ENCODE peak calls at places on chromosomes 1 and 21, in five cellular contexts. C is neural progenitor cell, Y is endothelial cell of umbilical vein, X is PC-9, D is PC-3. S is an unnamed sample. For H3K4me1, the result is how much of the 10 kb centered on the place peaks cover.

GRCh38 chr1:36118396-36118795 is 6.6 kb downstream of the COL8A2 start:
- DNase-seq in X (no peak), C (no peak), D (no peak), Y (no peak), S (no peak)

GRCh38 chr1:41618066-41618825 is 133.8 kb upstream of the EDN2 start:
- DNase-seq in X (no peak), C (no peak), Y (peak), D (no peak), S (no peak)

GRCh38 chr1:200558866-200559459 is 61.6 kb downstream of the KIF14 start:
- DNase-seq in X (peak), C (peak), Y (peak), D (peak), S (peak)

GRCh38 chr1:39158330-39159086 is 46.0 kb upstream of the MACF1 start:
- DNase-seq in Y (no peak), D (peak), X (peak), C (peak), S (no peak)

GRCh38 chr21:37767984-37768383 is 148.3 kb downstream of the KCNJ6 start:
- DNase-seq in D (peak), X (no peak), C (no peak), Y (no peak), S (no peak)

GRCh38 chr1:31771891-31772668 is 7.9 kb upstream of the ADGRB2 start:
- DNase-seq in Y (no peak), C (peak), X (no peak), D (peak), S (peak)

GRCh38 chr1:193216920-193217319 is 30.5 kb upstream of the B3GALT2 start:
- DNase-seq in D (no peak), C (peak), X (no peak), Y (no peak), S (no peak)

GRCh38 chr1:167683641-167684502 is 37.9 kb upstream of the MPZL1 start:
- DNase-seq in X (no peak), D (peak), C (peak), Y (no peak), S (no peak)

GRCh38 chr1:77796695-77797405 is 17.4 kb downstream of the MIGA1 start:
- DNase-seq in C (peak), D (no peak), Y (peak), X (no peak), S (no peak)

GRCh38 chr1:73611681-73612080 is 586.3 kb downstream of the LRRIQ3 start:
- DNase-seq in D (no peak), X (no peak), Y (no peak), C (no peak), S (no peak)

GRCh38 chr1:9263984-9264929 is 28.4 kb upstream of the SPSB1 start:
- DNase-seq in Y (no peak), C (no peak), X (no peak), D (no peak), S (no peak)

GRCh38 chr1:35836734-35837133 is 28.9 kb downstream of the AGO4 start:
- DNase-seq in Y (no peak), X (no peak), D (no peak), C (no peak), S (no peak)

GRCh38 chr1:109901106-109901505 is 9.5 kb upstream of the CSF1 start:
- DNase-seq in C (no peak), X (no peak), D (no peak), Y (no peak), S (no peak)

GRCh38 chr1:115575661-115576060 is 66.1 kb upstream of the VANGL1 start:
- DNase-seq in D (no peak), C (no peak), X (no peak), Y (no peak), S (no peak)

GRCh38 chr1:33300673-33301072 is 20.2 kb downstream of the A3GALT2 start:
- DNase-seq in Y (no peak), D (no peak), X (no peak), C (no peak), S (no peak)

GRCh38 chr1:19356266-19356665 is 44.1 kb downstream of the SLC66A1 start:
- DNase-seq in D (no peak), X (no peak), Y (no peak), C (no peak), S (no peak)

GRCh38 chr1:212485895-212486590 is 53.3 kb downstream of the NENF start:
- DNase-seq in C (no peak), D (peak), X (peak), Y (peak), S (no peak)

GRCh38 chr1:24886241-24886640 is 43.8 kb downstream of the RUNX3 start:
- DNase-seq in D (no peak), X (no peak), Y (no peak), C (no peak), S (no peak)

GRCh38 chr1:36455386-36455785 is 5.1 kb upstream of the OSCP1 start:
- DNase-seq in C (no peak), D (no peak), Y (no peak), X (no peak), S (no peak)

GRCh38 chr1:109148838-109149555 is 35.1 kb downstream of the ELAPOR1 start:
- DNase-seq in X (no peak), C (peak), D (no peak), Y (no peak), S (no peak)

GRCh38 chr1:176567190-176567794 is 104.3 kb downstream of the PAPPA2 start:
- DNase-seq in D (peak), C (no peak), X (no peak), Y (no peak), S (peak)

GRCh38 chr1:156195853-156196252 is 1.9 kb downstream of the SLC25A44 start:
- DNase-seq in Y (no peak), D (no peak), X (no peak), C (no peak), S (no peak)

GRCh38 chr1:218585565-218586184 is 240.5 kb downstream of the TGFB2 start:
- DNase-seq in D (peak), X (peak), Y (peak), C (peak), S (no peak)

GRCh38 chr1:91070274-91070673 is 48.4 kb upstream of the ZNF644 start:
- DNase-seq in C (no peak), D (no peak), X (no peak), Y (no peak), S (no peak)

GRCh38 chr1:42038261-42038660 is 114.9 kb upstream of the GUCA2B start:
- DNase-seq in C (no peak), Y (no peak), D (no peak), X (no peak), S (no peak)

GRCh38 chr1:225811622-225812487 is 1.9 kb downstream of the EPHX1 start:
- DNase-seq in Y (no peak), D (peak), X (no peak), C (peak), S (no peak)

GRCh38 chr1:184025242-184025675 is 12.3 kb downstream of the COLGALT2 start:
- DNase-seq in Y (no peak), X (peak), C (peak), D (peak), S (no peak)

GRCh38 chr1:57889686-57890360 is 466.0 kb upstream of the DAB1 start:
- DNase-seq in D (no peak), C (no peak), Y (no peak), X (no peak), S (no peak)

GRCh38 chr1:48749068-48749467 is 27.6 kb downstream of the BEND5 start:
- DNase-seq in Y (no peak), C (no peak), D (no peak), X (no peak), S (no peak)

GRCh38 chr1:48753293-48753692 is 23.4 kb downstream of the BEND5 start:
- DNase-seq in Y (no peak), C (peak), X (no peak), D (no peak), S (no peak)

GRCh38 chr1:48750089-48750488 is 26.6 kb downstream of the BEND5 start:
- DNase-seq in Y (no peak), X (no peak), C (no peak), D (no peak), S (no peak)
- TF ChIP-seq CTCF in Y (no peak), X (no peak), C (no peak), D (no peak), S (no peak)

GRCh38 chr1:27503961-27504587 is 14.1 kb upstream of the WASF2 start:
- DNase-seq in C (peak), X (no peak), D (no peak), Y (peak), S (no peak)

GRCh38 chr1:27504588-27505419 is 14.8 kb upstream of the WASF2 start:
- DNase-seq in C (peak), X (no peak), D (no peak), Y (no peak), S (no peak)

GRCh38 chr1:27506703-27507102 is 16.7 kb upstream of the WASF2 start:
- DNase-seq in D (no peak), C (no peak), Y (no peak), X (no peak), S (no peak)

GRCh38 chr1:27503033-27503432 is 13.1 kb upstream of the WASF2 start:
- DNase-seq in X (no peak), D (no peak), Y (no peak), C (no peak), S (no peak)

GRCh38 chr1:27505420-27505680 is 15.4 kb upstream of the WASF2 start:
- DNase-seq in X (no peak), Y (no peak), D (no peak), C (no peak), S (no peak)
- H3K4me1 ChIP-seq in X (under half), Y (under half), D (under half), C (under half), S (under half)

GRCh38 chr1:171803056-171803455 is 21.6 kb downstream of the METTL13 start:
- DNase-seq in Y (no peak), X (no peak), D (no peak), C (no peak), S (no peak)
- H2AFZ ChIP-seq in Y (no peak), X (no peak), D (no peak), C (no peak), S (no peak)

GRCh38 chr1:1573843-1574720 is 581 bp downstream of the SSU72 start:
- DNase-seq in Y (peak), X (peak), D (peak), C (peak), S (no peak)
- TF ChIP-seq CTCF in Y (no peak), X (peak), D (peak), C (peak), S (peak)

DNA sequence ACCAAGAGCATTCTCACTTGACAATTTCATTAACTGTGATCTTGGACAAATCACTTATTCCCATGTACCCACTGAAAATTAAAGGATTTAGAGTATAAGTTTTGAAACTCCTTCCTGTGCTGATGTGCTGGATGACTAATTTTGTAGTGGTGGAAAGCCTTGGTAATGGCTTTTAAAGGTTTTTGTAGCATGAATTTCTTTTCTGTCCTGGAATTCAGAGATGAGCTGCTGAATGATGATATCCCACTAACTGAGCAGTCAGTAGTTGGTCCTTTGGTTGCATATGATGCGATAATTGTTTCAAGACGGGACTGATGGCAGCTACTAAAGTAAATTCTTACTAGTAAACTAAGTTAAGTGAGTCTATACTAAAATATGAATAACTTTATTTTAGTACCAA is 5.2 kb downstream of the RPL5 start:
- DNase-seq in Y (no peak), D (no peak), X (no peak), C (no peak), S (no peak)
- H3K4me1 ChIP-seq in Y (under half), D (under half), X (under half), C (under half), S (under half)

GRCh38 chr1:66337249-66337648 is 196.7 kb upstream of the SGIP1 start:
- DNase-seq in Y (no peak), X (no peak), D (no peak), C (no peak), S (no peak)

GRCh38 chr1:66335125-66335524 is 198.8 kb upstream of the SGIP1 start:
- DNase-seq in C (no peak), Y (peak), X (no peak), D (no peak), S (no peak)

GRCh38 chr1:66334311-66334710 is 199.6 kb upstream of the SGIP1 start:
- DNase-seq in C (peak), X (no peak), D (no peak), Y (peak), S (no peak)

GRCh38 chr1:66336641-66336991 is 197.3 kb upstream of the SGIP1 start:
- DNase-seq in Y (no peak), C (no peak), D (no peak), X (no peak), S (no peak)

DNA sequence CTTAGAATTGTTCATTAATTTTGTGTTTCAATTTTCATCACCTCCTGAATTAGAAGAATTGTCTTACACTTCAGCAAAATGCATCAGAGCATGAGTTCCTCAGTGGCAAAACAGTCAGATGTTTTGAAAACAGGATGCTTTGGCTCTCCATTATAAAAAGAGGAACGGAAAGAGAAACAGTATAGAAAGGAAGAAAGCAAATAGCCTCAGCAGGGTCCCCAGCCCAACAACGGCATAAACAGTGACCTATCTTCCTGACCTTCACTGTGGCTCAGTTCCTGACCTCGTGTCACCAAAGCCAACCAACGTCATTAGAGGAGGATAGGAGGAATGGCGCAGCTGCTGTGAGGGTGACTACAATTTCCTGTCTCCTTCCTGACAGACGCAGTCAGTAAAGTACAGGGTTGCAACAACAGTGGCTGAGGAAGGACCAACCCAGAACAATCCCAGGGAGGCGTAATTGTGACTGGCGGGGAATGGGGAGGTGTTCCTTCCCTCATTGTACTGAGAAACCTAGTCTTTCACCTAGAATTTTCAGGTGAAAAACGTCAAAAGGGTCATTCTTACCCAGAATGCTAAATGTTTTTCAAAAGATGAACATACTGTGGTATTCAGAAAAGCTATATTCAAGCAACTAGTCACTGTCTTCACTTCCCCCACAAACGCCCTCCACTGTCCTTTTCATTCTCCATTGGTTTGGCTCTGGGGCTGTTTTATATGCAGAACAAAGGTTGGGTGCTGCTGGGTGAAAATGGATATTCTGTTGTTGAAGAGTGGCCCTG is 197.9 kb upstream of the SGIP1 start:
- DNase-seq in Y (peak), D (no peak), X (no peak), C (no peak), S (no peak)
- H2AFZ ChIP-seq in Y (no peak), D (no peak), X (no peak), C (peak), S (no peak)

GRCh38 chr1:50329332-50329932 is 93.8 kb downstream of the DMRTA2 start:
- DNase-seq in C (no peak), Y (no peak), X (no peak), D (peak), S (no peak)

GRCh38 chr1:50332941-50333594 is 90.2 kb downstream of the DMRTA2 start:
- DNase-seq in C (peak), Y (peak), X (no peak), D (peak), S (no peak)

GRCh38 chr1:50335036-50335435 is 88.2 kb downstream of the DMRTA2 start:
- DNase-seq in Y (no peak), X (no peak), C (no peak), D (no peak), S (no peak)

GRCh38 chr1:50335914-50336313 is 87.3 kb downstream of the DMRTA2 start:
- DNase-seq in D (no peak), Y (no peak), C (no peak), X (no peak), S (no peak)

DNA sequence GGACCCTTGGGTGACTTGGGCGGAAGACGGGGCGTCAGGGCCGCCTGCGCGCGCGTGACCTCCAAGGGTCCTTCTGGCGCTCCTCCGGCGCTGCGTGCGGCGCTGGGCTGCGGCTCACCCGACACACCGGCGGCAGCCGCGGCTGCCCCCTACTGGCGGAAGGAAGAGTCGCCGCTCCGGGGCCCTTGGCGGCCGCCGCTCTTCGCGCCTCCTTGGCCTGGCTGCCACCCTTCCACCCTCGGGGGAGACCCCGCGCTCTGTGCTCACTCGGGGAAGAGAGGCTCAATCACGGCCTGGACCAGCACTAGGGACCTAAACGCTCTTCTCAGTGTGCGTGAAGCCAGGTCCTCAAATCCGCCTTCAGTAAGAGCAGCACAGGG is 89.7 kb downstream of the DMRTA2 start:
- DNase-seq in X (no peak), C (peak), Y (peak), D (peak), S (no peak)
- TF ChIP-seq CTCF in X (peak), C (peak), Y (peak), D (peak), S (peak)

DNA sequence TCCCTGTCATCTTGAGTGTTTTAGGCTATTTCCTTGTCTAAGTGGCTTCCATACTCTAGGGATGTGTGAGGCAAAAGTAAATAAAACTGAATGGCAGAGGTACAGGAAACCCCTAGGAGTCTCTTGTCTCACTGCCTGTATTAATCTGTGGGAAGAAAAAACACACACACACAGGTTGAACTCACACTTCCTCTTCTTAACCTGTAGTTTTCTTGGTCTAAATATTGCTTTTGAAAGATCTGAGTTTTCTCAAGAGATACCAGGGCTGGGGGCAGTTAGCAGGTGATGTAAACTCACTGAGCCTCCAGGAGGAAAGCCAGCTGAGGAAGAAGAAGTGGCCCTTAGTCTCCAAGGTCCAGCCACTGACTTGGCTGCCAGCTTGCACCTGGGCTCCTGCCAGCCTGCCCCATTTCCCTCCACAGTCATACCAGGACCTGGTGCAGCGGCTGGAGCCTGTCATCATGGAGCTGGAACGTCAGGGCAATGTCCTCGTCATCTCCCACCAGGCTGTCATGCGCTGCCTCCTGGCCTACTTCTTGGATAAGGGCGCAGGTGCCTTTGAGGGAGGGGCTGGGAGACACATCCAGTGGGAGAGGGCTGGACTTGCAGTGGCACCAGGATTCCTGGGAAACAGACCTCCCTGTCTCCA is 16.9 kb downstream of the PFKFB2 start:
- DNase-seq in Y (no peak), C (no peak), D (no peak), X (no peak), S (no peak)
- H3K4me1 ChIP-seq in Y (under half), C (under half), D (under half), X (under half), S (under half)